ENCODE peak calls at places on chromosomes 3 and 15, in nine cellular contexts. J is stomach, D is fibroblast of the aortic adventitia, F is cardiac muscle cell, A is brain microvascular endothelial cell, L is AG04450, U is K562, R is PC-9, M is pancreas. W is an unnamed sample.

GRCh38 chr3:154132777-154133375 is 11.7 kb downstream of the ARHGEF26 start:
- DNase-seq in J (no peak), D (peak), F (no peak), A (no peak), L (no peak), U (no peak), R (no peak), M (no peak), W (no peak)

GRCh38 chr15:42491540-42492225 is 742 bp upstream of the ZNF106 start:
- DNase-seq in J (no peak), D (peak), F (no peak), A (peak), L (peak), U (no peak), R (peak), M (no peak), W (no peak)

GRCh38 chr3:111616417-111617105 is 21.4 kb upstream of the ZBED2 start:
- DNase-seq in J (no peak), D (no peak), F (no peak), A (peak), L (no peak), U (no peak), R (peak), M (no peak), W (no peak)

GRCh38 chr15:31306426-31307269 is 20.0 kb upstream of the KLF13 start:
- DNase-seq in J (peak), D (no peak), F (no peak), A (no peak), L (no peak), U (no peak), R (peak), M (no peak), W (no peak)

GRCh38 chr15:73941044-73941443 is 14.8 kb downstream of the LOXL1 start:
- DNase-seq in J (no peak), D (peak), F (no peak), A (peak), L (peak), U (no peak), R (peak), M (no peak), W (no peak)

GRCh38 chr15:42971830-42972229 is 51.3 kb upstream of the TTBK2 start:
- DNase-seq in J (no peak), D (no peak), F (no peak), A (no peak), L (no peak), U (no peak), R (no peak), M (no peak), W (no peak)

GRCh38 chr3:64889991-64890390 is 202.2 kb upstream of the ADAMTS9 start:
- DNase-seq in J (no peak), D (no peak), F (peak), A (peak), L (no peak), U (no peak), R (no peak), M (peak), W (no peak)

GRCh38 chr15:101362359-101362758 is 67.3 kb upstream of the SNRPA1 start:
- DNase-seq in J (no peak), D (no peak), F (no peak), A (no peak), L (no peak), U (no peak), R (no peak), M (no peak), W (no peak)

GRCh38 chr3:4837405-4837804 is 141.8 kb upstream of the BHLHE40 start:
- DNase-seq in J (no peak), D (no peak), F (no peak), A (no peak), L (no peak), U (no peak), R (no peak), M (no peak), W (no peak)

GRCh38 chr3:167740961-167741587 is 5.6 kb downstream of the SERPINI1 start:
- DNase-seq in J (no peak), D (peak), F (peak), A (peak), L (no peak), U (no peak), R (peak), M (no peak), W (no peak)

GRCh38 chr3:175358935-175359334 is 499.8 kb downstream of the NAALADL2 start:
- DNase-seq in J (no peak), D (no peak), F (no peak), A (no peak), L (no peak), U (no peak), R (no peak), M (no peak), W (no peak)

GRCh38 chr3:117510396-117510795 is 800.8 kb downstream of the TUSC7 start:
- DNase-seq in J (no peak), D (peak), F (peak), A (no peak), L (no peak), U (no peak), R (no peak), M (no peak), W (no peak)

GRCh38 chr3:24352893-24353553 is 141.6 kb downstream of the THRB start:
- DNase-seq in J (no peak), D (no peak), F (peak), A (no peak), L (no peak), U (no peak), R (no peak), M (no peak), W (no peak)

GRCh38 chr15:57015897-57016296 is 97.5 kb downstream of the TCF12 start:
- DNase-seq in J (no peak), D (no peak), F (no peak), A (no peak), L (no peak), U (no peak), R (peak), M (no peak), W (no peak)

GRCh38 chr3:132721479-132722164 is 587 bp downstream of the NPHP3 start:
- DNase-seq in J (peak), D (peak), F (peak), A (peak), L (no peak), U (no peak), R (peak), M (peak), W (no peak)

GRCh38 chr3:42366550-42366949 is 43.9 kb downstream of the LYZL4 start:
- DNase-seq in J (no peak), D (no peak), F (no peak), A (no peak), L (no peak), U (no peak), R (no peak), M (no peak), W (no peak)

GRCh38 chr15:32029409-32029861 is 880 bp upstream of the CHRNA7 start:
- DNase-seq in J (peak), D (no peak), F (peak), A (no peak), L (no peak), U (no peak), R (no peak), M (peak), W (no peak)

GRCh38 chr15:33735143-33735542 is 233.2 kb upstream of the CHRM5 start:
- DNase-seq in J (no peak), D (no peak), F (no peak), A (no peak), L (no peak), U (no peak), R (no peak), M (no peak), W (no peak)

GRCh38 chr3:185439745-185440466 is 58.9 kb downstream of the TMEM41A start:
- DNase-seq in J (no peak), D (no peak), F (no peak), A (no peak), L (no peak), U (no peak), R (no peak), M (no peak), W (no peak)

GRCh38 chr15:60272623-60273022 is 125.2 kb downstream of the ANXA2 start:
- DNase-seq in J (no peak), D (no peak), F (no peak), A (no peak), L (no peak), U (no peak), R (no peak), M (no peak), W (no peak)

GRCh38 chr15:50228866-50229265 is 36.7 kb downstream of the HDC start:
- DNase-seq in J (no peak), D (no peak), F (no peak), A (no peak), L (no peak), U (no peak), R (no peak), M (no peak), W (no peak)

GRCh38 chr15:38699633-38700230 is 135.1 kb upstream of the RASGRP1 start:
- DNase-seq in J (peak), D (peak), F (peak), A (peak), L (no peak), U (peak), R (peak), M (peak), W (no peak)

GRCh38 chr3:172537521-172538158 is 14.4 kb upstream of the TNFSF10 start:
- DNase-seq in J (no peak), D (no peak), F (no peak), A (no peak), L (no peak), U (no peak), R (no peak), M (no peak), W (no peak)

GRCh38 chr3:185153861-185154629 is 1.2 kb upstream of the C3orf70 start:
- DNase-seq in J (no peak), D (no peak), F (no peak), A (no peak), L (no peak), U (no peak), R (no peak), M (no peak), W (no peak)

GRCh38 chr3:15345608-15346137 is 13.3 kb upstream of the SH3BP5 start:
- DNase-seq in J (no peak), D (no peak), F (no peak), A (no peak), L (no peak), U (no peak), R (no peak), M (no peak), W (no peak)

GRCh38 chr15:39582977-39583585 is 2.2 kb downstream of the THBS1 start:
- DNase-seq in J (no peak), D (peak), F (no peak), A (no peak), L (no peak), U (no peak), R (no peak), M (no peak), W (no peak)

GRCh38 chr3:117441851-117442250 is 732.3 kb downstream of the TUSC7 start:
- DNase-seq in J (no peak), D (no peak), F (no peak), A (no peak), L (no peak), U (no peak), R (no peak), M (no peak), W (no peak)

DNA sequence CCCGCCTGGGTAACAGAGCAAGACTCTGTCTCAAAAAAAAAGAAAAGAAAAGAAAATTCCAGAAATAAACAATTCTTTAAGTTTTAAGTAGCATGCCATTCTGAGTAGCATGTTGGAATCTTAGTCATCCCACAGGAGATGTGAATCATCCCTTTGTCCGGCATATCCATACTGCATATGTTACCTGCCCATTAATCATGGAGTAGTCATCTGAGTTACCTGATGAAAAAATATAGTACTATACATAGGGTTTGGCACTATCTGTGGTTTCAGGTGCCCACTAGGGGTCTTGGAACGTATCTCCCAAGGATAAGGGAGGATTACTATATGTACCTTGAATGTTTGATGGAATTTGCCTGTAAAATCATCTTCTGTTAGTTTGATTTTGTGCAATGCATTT is 6.3 kb upstream of the CCR4 start:
- DNase-seq in J (no peak), D (no peak), F (no peak), A (no peak), L (no peak), U (no peak), R (no peak), M (no peak), W (no peak)
- TF ChIP-seq CTCF in J (no peak), D (no peak), F (no peak), A (no peak), L (no peak), U (no peak), R (no peak), M (no peak), W (no peak)

GRCh38 chr3:49198611-49199230 is 27.3 kb downstream of the KLHDC8B start:
- DNase-seq in J (no peak), D (no peak), F (no peak), A (no peak), L (no peak), U (no peak), R (no peak), M (peak), W (no peak)
- H3K4me3 ChIP-seq in J (peak), D (peak), F (no peak), A (peak), L (peak), U (no peak), R (no peak), M (no peak), W (no peak)

GRCh38 chr3:171110715-171111114 is 84.2 kb upstream of the SLC2A2 start:
- DNase-seq in J (no peak), D (no peak), F (no peak), A (no peak), L (no peak), U (no peak), R (no peak), M (no peak), W (no peak)

GRCh38 chr3:171116802-171117395 is 90.4 kb upstream of the SLC2A2 start:
- DNase-seq in J (no peak), D (no peak), F (no peak), A (no peak), L (no peak), U (no peak), R (no peak), M (no peak), W (no peak)

GRCh38 chr3:171116365-171116764 is 89.8 kb upstream of the SLC2A2 start:
- DNase-seq in J (no peak), D (peak), F (no peak), A (no peak), L (no peak), U (no peak), R (no peak), M (no peak), W (no peak)

GRCh38 chr3:171115667-171116066 is 89.1 kb upstream of the SLC2A2 start:
- DNase-seq in J (no peak), D (no peak), F (no peak), A (no peak), L (no peak), U (no peak), R (no peak), M (no peak), W (no peak)

DNA sequence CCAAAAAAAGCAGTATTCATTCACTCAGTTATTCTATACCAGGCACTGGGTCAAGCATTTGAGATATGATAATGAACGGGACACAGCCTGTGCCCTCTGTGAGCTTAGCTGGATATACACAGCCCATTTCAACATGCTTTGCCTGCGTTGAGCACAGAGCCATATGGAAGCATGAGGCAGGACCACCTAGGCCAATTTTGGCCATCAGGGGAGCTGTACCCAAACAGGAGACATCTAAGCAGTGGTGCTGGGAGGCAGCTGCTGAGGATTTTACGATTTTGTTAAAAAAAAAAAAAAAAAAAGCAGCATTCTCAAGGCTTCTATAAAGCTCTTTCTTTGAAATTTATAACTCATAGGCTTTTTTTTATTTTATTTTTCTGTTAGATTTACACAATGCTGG is 87.2 kb upstream of the SLC2A2 start:
- DNase-seq in J (no peak), D (no peak), F (no peak), A (no peak), L (no peak), U (no peak), R (no peak), M (no peak), W (no peak)
- TF ChIP-seq CTCF in J (no peak), D (peak), F (peak), A (peak), L (peak), U (peak), R (no peak), M (no peak), W (peak)

GRCh38 chr15:64110945-64111678 is 15.3 kb downstream of the SNX1 start:
- DNase-seq in J (no peak), D (no peak), F (no peak), A (no peak), L (no peak), U (no peak), R (no peak), M (no peak), W (no peak)

GRCh38 chr15:64111679-64112050 is 15.9 kb downstream of the SNX1 start:
- DNase-seq in J (no peak), D (no peak), F (no peak), A (no peak), L (no peak), U (no peak), R (no peak), M (no peak), W (no peak)

GRCh38 chr15:64112077-64112772 is 16.4 kb downstream of the SNX1 start:
- DNase-seq in J (no peak), D (no peak), F (no peak), A (no peak), L (no peak), U (no peak), R (no peak), M (no peak), W (no peak)

GRCh38 chr15:64117759-64118487 is 22.1 kb downstream of the SNX1 start:
- DNase-seq in J (no peak), D (no peak), F (no peak), A (no peak), L (no peak), U (no peak), R (no peak), M (no peak), W (no peak)

DNA sequence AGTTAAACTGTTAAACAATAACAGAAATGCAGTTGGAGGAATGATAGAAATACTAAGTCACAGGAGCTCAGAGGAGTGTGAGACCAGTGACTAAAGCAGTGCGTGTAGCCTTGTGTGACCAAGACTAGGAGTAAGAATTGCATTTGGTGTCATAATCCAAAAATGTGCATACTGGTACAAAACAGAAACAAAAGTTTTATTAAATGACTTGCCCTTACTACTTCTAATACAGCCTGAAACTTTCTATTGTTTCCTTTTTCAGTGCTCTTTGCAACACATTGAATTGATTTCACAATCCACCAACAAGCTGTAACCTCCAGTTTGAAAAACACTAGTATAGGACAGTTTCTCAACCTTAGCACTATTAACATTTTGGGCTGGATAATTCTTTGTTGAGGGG is 17.1 kb downstream of the SNX1 start:
- DNase-seq in J (no peak), D (peak), F (no peak), A (peak), L (no peak), U (no peak), R (no peak), M (no peak), W (no peak)
- H3K4me3 ChIP-seq in J (no peak), D (no peak), F (no peak), A (no peak), L (no peak), U (no peak), R (no peak), M (no peak), W (no peak)

DNA sequence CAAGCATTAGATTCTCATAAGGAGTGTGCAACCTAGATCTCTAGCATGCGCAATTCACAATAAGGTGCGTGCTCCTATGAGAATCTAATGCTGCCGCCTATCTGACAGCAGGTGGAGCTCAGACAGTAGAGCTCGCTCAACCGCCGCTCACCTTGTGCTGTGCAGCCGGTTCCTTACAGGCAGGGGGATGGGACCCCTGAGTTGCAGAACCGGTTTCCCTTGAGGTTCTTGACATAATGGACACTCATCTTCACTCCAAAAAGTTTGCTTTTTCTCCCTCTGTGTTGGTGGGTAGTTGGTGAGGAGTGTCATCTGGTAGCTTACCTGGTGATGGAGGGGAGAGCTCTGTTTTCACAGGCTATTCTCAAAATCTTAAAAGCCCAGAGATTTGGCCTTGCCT is 324.0 kb upstream of the TBL1XR1 start:
- DNase-seq in J (peak), D (no peak), F (no peak), A (no peak), L (no peak), U (no peak), R (peak), M (peak), W (no peak)
- TF ChIP-seq CTCF in J (peak), D (no peak), F (no peak), A (no peak), L (no peak), U (peak), R (no peak), M (no peak), W (no peak)

GRCh38 chr3:182525975-182526374 is 267.3 kb upstream of the ATP11B start:
- DNase-seq in J (no peak), D (no peak), F (no peak), A (no peak), L (no peak), U (no peak), R (no peak), M (no peak), W (no peak)

GRCh38 chr3:182527745-182528144 is 265.6 kb upstream of the ATP11B start:
- DNase-seq in J (no peak), D (no peak), F (peak), A (no peak), L (no peak), U (no peak), R (no peak), M (no peak), W (no peak)

GRCh38 chr3:182521339-182521738 is 272.0 kb upstream of the ATP11B start:
- DNase-seq in J (no peak), D (no peak), F (no peak), A (no peak), L (no peak), U (no peak), R (no peak), M (no peak), W (no peak)

GRCh38 chr3:182523836-182524235 is 269.5 kb upstream of the ATP11B start:
- DNase-seq in J (no peak), D (no peak), F (no peak), A (no peak), L (no peak), U (no peak), R (peak), M (no peak), W (no peak)

GRCh38 chr3:182524711-182525401 is 268.4 kb upstream of the ATP11B start:
- DNase-seq in J (no peak), D (no peak), F (no peak), A (no peak), L (no peak), U (no peak), R (no peak), M (no peak), W (no peak)
- H3K4me3 ChIP-seq in J (no peak), D (no peak), F (no peak), A (no peak), L (no peak), U (no peak), R (no peak), M (no peak), W (no peak)

DNA sequence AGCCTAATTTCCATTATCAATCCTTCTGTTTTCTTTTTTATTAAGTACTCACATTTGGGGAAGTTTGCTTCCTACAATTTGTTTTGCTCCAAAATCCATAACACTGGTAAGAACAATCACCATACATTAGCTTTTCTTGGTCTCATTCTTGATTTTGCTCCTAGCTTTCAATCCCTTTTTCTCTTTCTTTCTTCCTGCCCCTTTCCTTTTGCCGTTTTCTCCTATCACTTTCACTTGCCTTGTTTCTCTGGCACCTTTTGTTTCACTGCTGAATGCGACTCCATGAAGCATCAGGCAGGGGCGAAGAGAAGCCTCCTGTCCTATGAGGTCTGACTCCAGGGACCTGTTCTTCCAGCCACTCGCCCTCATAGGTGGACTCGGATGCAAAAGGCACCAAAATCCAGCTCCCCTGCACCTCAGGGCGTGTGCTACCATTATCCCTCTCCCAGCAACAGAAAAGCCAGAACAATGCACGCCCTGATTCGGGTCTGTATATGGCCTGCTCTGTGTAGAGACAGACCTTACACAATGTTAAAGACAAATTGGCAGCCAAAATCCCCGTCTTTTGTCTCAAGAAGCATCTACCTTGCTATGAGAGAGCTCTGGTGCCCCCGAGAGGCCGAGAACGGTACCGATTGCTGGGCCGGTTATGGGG is 462.0 kb upstream of the PPP2R3A start:
- DNase-seq in J (peak), D (peak), F (peak), A (peak), L (peak), U (peak), R (peak), M (peak), W (peak)
- TF ChIP-seq CTCF in J (peak), D (peak), F (peak), A (peak), L (peak), U (peak), R (peak), M (peak), W (peak)